ENCODE peak calls at places on chromosomes 7 and 10, in four cellular contexts. T, Z, Q and F are unnamed samples.
A peak's percentile ranks its signal among the peaks of the same experiment; 100 is the strongest.

GRCh38 chr10:44974082-44974627 is 4.5 kb downstream of the DEPP1 start:
- DNase-seq in Q (no peak), Z (no peak), T (no peak), F (no peak)

GRCh38 chr10:15725603-15726002 is 5.9 kb upstream of the ITGA8 start:
- DNase-seq in Z (peak; percentile 34), Q (no peak), T (peak; percentile 67), F (peak; percentile 31)

GRCh38 chr7:149624006-149624405 is 126.4 kb upstream of the ZNF746 start:
- DNase-seq in Q (peak; percentile 87), Z (peak; percentile 27), T (peak; percentile 11), F (peak; percentile 29)

GRCh38 chr10:52778511-52779392 is 6.2 kb upstream of the MBL2 start:
- DNase-seq in T (peak; percentile 18), Q (no peak), Z (no peak), F (no peak)

GRCh38 chr10:47451275-47451997 is 32.5 kb downstream of the ANXA8 start:
- DNase-seq in Q (no peak), Z (no peak), T (no peak), F (no peak)

GRCh38 chr7:129644634-129645230 is 33.2 kb downstream of the NRF1 start:
- DNase-seq in Q (no peak), Z (no peak), T (peak; percentile 68), F (no peak)

GRCh38 chr10:104150206-104150605 is 28.2 kb downstream of the SFR1 start:
- DNase-seq in Z (no peak), T (peak; percentile 28), Q (no peak), F (no peak)

GRCh38 chr10:132186488-132187413 is at the start of gene DPYSL4:
- DNase-seq in Q (no peak), T (no peak), Z (no peak), F (no peak)

GRCh38 chr10:69640196-69640980 is 10.3 kb downstream of the FAM241B start:
- DNase-seq in Z (no peak), T (no peak), Q (no peak), F (no peak)

GRCh38 chr10:33240931-33241330 is 93.5 kb downstream of the NRP1 start:
- DNase-seq in Z (no peak), T (peak; percentile 46), Q (no peak), F (no peak)

GRCh38 chr10:10930979-10931743 is 86.5 kb upstream of the CELF2 start:
- DNase-seq in Z (no peak), Q (no peak), T (no peak), F (no peak)

GRCh38 chr10:97648557-97649404 is 8.3 kb downstream of the PI4K2A start:
- DNase-seq in Z (peak; percentile 61), T (peak; percentile 96), Q (no peak), F (no peak)

GRCh38 chr10:76334306-76334705 is 902.9 kb downstream of the LRMDA start:
- DNase-seq in Z (no peak), T (no peak), Q (no peak), F (peak; percentile 69)

GRCh38 chr10:114458955-114459354 is 54.7 kb upstream of the AFAP1L2 start:
- DNase-seq in Q (no peak), Z (no peak), T (peak; percentile 4), F (no peak)

GRCh38 chr7:4849390-4849789 is 12.4 kb downstream of the PAPOLB start:
- DNase-seq in Q (no peak), T (peak; percentile 26), Z (no peak), F (no peak)

GRCh38 chr7:45111298-45112223 is at the start of gene TBRG4:
- DNase-seq in T (peak; percentile 91), Q (peak; percentile 99), Z (peak; percentile 95), F (peak; percentile 94)
- TF ChIP-seq CTCF in T (peak; percentile 44), Q (no peak), Z (peak; percentile 56), F (peak; percentile 55)

GRCh38 chr7:51314726-51315125 is 1.9 kb downstream of the COBL start:
- DNase-seq in Q (peak; percentile 46), Z (no peak), T (no peak), F (no peak)
- H3K4me3 ChIP-seq in Q (no peak overlapping the region), Z (no peak overlapping the region), T (no peak overlapping the region), F (no peak overlapping the region)

GRCh38 chr10:68419376-68419775 is 12.3 kb upstream of the RUFY2 start:
- DNase-seq in T (no peak), Q (no peak), Z (no peak), F (no peak)
- TF ChIP-seq POLR2A in T (no peak), Q (no peak), Z (no peak), F (no peak)

GRCh38 chr7:26507375-26508068 is 215.9 kb downstream of the SNX10 start:
- DNase-seq in Q (no peak), T (no peak), Z (no peak), F (no peak)
- TF ChIP-seq CTCF in Q (no peak), T (no peak), Z (no peak), F (no peak)

GRCh38 chr7:111835066-111835465 is 272.8 kb upstream of the IMMP2L start:
- DNase-seq in Q (no peak), Z (no peak), T (peak; percentile 89), F (no peak)
- H3K4me3 ChIP-seq in Q (no peak overlapping the region), Z (no peak overlapping the region), T (no peak overlapping the region), F (no peak overlapping the region)

GRCh38 chr7:105693576-105693975 is 112.3 kb upstream of the EFCAB10 start:
- DNase-seq in Q (no peak), T (no peak), Z (no peak), F (no peak)

GRCh38 chr7:105691029-105691691 is 109.9 kb upstream of the EFCAB10 start:
- DNase-seq in Z (peak; percentile 34), Q (no peak), T (peak; percentile 65), F (no peak)

GRCh38 chr7:105690286-105690915 is 109.1 kb upstream of the EFCAB10 start:
- DNase-seq in Z (no peak), T (no peak), Q (no peak), F (no peak)

GRCh38 chr7:105689093-105689819 is 108.0 kb upstream of the EFCAB10 start:
- DNase-seq in Q (no peak), Z (no peak), T (no peak), F (no peak)

GRCh38 chr7:105691692-105692564 is 110.6 kb upstream of the EFCAB10 start:
- DNase-seq in Q (peak; percentile 91), T (peak; percentile 88), Z (peak; percentile 66), F (peak; percentile 66)
- TF ChIP-seq POLR2A in Q (no peak), T (no peak), Z (no peak), F (no peak)

GRCh38 chr10:19817251-19818046 is 1.2 kb downstream of the PLXDC2 start:
- DNase-seq in T (no peak), Q (peak; percentile 88), Z (peak; percentile 50), F (peak; percentile 36)
- TF ChIP-seq CTCF in T (no peak), Q (no peak), Z (no peak), F (peak; percentile 17)

GRCh38 chr10:94409016-94409657 is 6.8 kb downstream of the TBC1D12 start:
- DNase-seq in T (no peak), Z (no peak), Q (no peak), F (no peak)
- H3K4me3 ChIP-seq in T (no peak overlapping the region), Z (no peak overlapping the region), Q (no peak overlapping the region), F (no peak overlapping the region)